ENCODE peak calls at places on chromosomes 7 and 10, in four cellular contexts. Z, D, W and N are unnamed samples.

GRCh38 chr7:112930787-112931186 is 140.6 kb upstream of the TMEM168 start:
- DNase-seq in Z (no peak), D (peak; percentile 79), W (no peak), N (peak; percentile 39)

GRCh38 chr10:23442936-23443335 is 4.1 kb downstream of the OTUD1 start:
- DNase-seq in Z (no peak), D (peak; percentile 60), W (no peak), N (peak; percentile 26)

GRCh38 chr10:69685802-69686585 is 55.9 kb downstream of the FAM241B start:
- DNase-seq in Z (peak; percentile 94), D (no peak), W (peak; percentile 68), N (peak; percentile 43)

GRCh38 chr10:113552723-113553122 is at the start of gene HABP2:
- DNase-seq in Z (peak; percentile 34), D (no peak), W (no peak), N (peak; percentile 69)

GRCh38 chr7:45196374-45196773 is 38.8 kb downstream of the RAMP3 start:
- DNase-seq in Z (no peak), D (no peak), W (no peak), N (no peak)

GRCh38 chr7:80443336-80443735 is 68.5 kb downstream of the GNAT3 start:
- DNase-seq in Z (no peak), D (no peak), W (no peak), N (no peak)

GRCh38 chr10:123136221-123136805 is 543 bp downstream of the HMX3 start:
- DNase-seq in Z (no peak), D (no peak), W (no peak), N (no peak)

GRCh38 chr7:28419717-28420116 is 7.4 kb downstream of the CREB5 start:
- DNase-seq in Z (no peak), D (peak; percentile 51), W (no peak), N (no peak)

GRCh38 chr10:19651549-19651948 is 164.7 kb upstream of the PLXDC2 start:
- DNase-seq in Z (no peak), D (peak; percentile 44), W (no peak), N (no peak)
- H3K4me3 ChIP-seq in Z (no peak overlapping the region), D (no peak overlapping the region), W (no peak overlapping the region), N (no peak overlapping the region)

DNA sequence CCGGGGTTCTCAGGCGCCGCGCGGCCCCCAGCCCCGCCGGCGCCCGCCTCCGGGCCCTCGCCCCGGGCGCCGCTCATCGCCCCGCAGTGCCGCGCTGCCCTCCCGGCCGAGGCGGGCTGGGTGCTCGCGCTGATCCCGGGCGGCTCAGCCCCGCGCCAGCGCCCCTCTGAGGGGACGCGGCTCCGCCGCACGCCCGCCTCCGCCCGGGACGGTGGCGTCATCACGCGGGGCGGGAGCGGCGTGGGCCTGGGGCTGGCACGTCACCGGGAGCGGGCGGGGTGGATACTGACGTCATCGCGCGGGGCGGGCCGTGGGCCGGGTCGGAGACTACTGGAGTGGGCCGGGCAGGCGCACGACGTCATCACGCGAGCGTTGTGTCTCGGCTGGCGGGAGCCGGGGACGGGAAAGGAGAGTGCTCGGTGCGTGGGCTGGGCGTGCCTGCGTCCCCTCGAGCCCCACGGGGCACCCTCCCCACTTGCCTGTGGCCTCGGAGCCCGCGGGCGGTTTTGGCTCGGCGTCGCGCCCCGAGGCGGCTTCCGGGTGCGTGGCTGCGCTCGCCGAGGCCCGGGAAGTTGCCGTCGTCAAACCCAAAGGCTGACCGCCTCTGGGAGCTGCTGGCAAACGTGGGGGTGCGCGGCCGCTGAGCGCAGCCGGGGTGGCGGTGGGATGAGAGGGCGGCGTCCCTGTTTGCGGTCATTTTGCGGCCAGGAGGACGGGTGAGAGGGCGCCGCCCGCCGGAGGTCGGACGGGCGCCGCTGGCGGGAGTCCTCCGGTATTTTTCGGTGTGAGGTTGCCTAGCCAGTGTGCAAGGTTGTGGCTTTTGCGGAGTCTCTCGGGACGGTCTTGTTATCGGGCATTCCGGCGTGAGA is at the start of gene ESYT2:
- DNase-seq in Z (peak; percentile 99), D (peak; percentile 92), W (peak; percentile 99), N (peak; percentile 40)
- TF ChIP-seq CTCF in Z (no peak), D (peak; percentile 11), W (peak; percentile 33), N (peak; percentile 20)

GRCh38 chr10:119253433-119254174 is 46.2 kb downstream of the GRK5 start:
- DNase-seq in Z (no peak), D (peak; percentile 93), W (peak; percentile 73), N (peak; percentile 61)
- H3K4me3 ChIP-seq in Z (no peak overlapping the region), D (no peak overlapping the region), W (no peak overlapping the region), N (no peak overlapping the region)

GRCh38 chr10:125217986-125218675 is 57.8 kb upstream of the CTBP2 start:
- DNase-seq in Z (no peak), D (no peak), W (no peak), N (no peak)
- TF ChIP-seq CTCF in Z (no peak), D (no peak), W (no peak), N (peak; percentile 44)

DNA sequence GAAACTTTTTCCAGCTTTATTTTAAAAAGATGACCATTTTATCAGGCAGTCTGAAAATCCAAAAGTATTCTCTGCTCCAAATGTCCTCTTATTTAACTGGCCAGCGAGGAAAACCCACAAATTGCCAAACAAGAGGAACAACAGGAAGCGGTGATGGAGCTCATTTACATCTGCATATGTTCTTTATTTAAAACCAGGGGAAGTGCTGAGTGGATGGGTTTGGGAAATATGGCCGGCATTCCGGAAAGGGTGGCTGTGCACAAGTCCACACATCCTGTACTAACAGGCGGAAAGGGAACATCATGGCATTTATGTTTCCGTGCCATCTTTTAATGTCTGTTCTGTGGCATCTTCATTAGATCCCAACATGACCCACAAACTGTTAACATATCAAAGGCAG is 974.5 kb downstream of the LRMDA start:
- DNase-seq in Z (no peak), D (no peak), W (no peak), N (no peak)
- H3K4me3 ChIP-seq in Z (no peak overlapping the region), D (no peak overlapping the region), W (no peak overlapping the region), N (no peak overlapping the region)

DNA sequence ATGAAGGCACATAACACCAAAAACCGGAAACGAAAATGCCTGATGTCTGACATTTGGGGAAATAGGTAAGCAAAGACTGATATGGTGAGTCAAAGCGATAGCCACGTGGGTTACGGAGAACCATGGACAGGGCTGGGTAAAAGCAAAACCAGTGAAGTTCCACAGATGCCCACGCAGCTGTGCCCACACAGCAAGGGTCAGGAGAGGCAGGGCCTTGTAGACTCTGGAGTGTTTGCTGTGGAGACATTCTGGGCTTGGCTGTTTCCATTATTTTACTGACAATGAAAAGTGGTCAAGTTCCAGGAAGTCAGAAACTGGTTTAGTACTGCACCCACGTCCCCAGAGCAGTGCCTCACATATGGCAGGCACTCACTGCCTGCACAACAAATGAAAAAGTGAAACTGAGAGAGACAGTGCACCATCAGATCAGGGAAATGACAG is 148.7 kb downstream of the ZMYND11 start:
- DNase-seq in Z (no peak), D (no peak), W (no peak), N (no peak)
- TF ChIP-seq CTCF in Z (no peak), D (no peak), W (no peak), N (no peak)

GRCh38 chr7:57404343-57404966 is 45.5 kb upstream of the ZNF716 start:
- DNase-seq in Z (peak; percentile 63), D (no peak), W (peak; percentile 67), N (no peak)
- H3K4me3 ChIP-seq in Z (no peak overlapping the region), D (no peak overlapping the region), W (peak overlapping the region; percentile 61), N (no peak overlapping the region)